ENCODE peak calls at places on chromosomes 13 and 19, in four cellular contexts. N is IMR-90, I is AG10803, Q is breast epithelium. S is an unnamed sample.

GRCh38 chr13:70568571-70568970 is 460.3 kb upstream of the KLHL1 start:
- DNase-seq in N (peak), I (peak), Q (no peak), S (peak)

GRCh38 chr19:46021531-46022041 is 1.3 kb downstream of the PGLYRP1 start:
- DNase-seq in N (no peak), I (no peak), Q (peak), S (no peak)

GRCh38 chr13:97214921-97215320 is 7.2 kb upstream of the MBNL2 start:
- DNase-seq in N (no peak), I (no peak), Q (no peak), S (no peak)

GRCh38 chr19:13764821-13765394 is 586 bp downstream of the MRI1 start:
- DNase-seq in N (no peak), I (no peak), Q (no peak), S (no peak)

GRCh38 chr19:805600-806550 is 8.6 kb downstream of the PTBP1 start:
- DNase-seq in N (no peak), I (no peak), Q (no peak), S (no peak)

GRCh38 chr13:109348514-109349340 is 437.7 kb downstream of the IRS2 start:
- DNase-seq in N (peak), I (peak), Q (no peak), S (peak)

GRCh38 chr13:106961219-106961618 is 393.3 kb upstream of the ARGLU1 start:
- DNase-seq in N (no peak), I (no peak), Q (no peak), S (no peak)

GRCh38 chr13:47897411-47898050 is 103.5 kb downstream of the SUCLA2 start:
- DNase-seq in N (peak), I (peak), Q (peak), S (peak)

GRCh38 chr13:96089749-96090239 is at the start of gene HS6ST3:
- DNase-seq in N (no peak), I (peak), Q (no peak), S (peak)

GRCh38 chr19:16496613-16496983 is 404 bp downstream of the C19orf44 start:
- DNase-seq in N (peak), I (peak), Q (no peak), S (peak)

GRCh38 chr13:89454736-89455135 is 1783.6 kb downstream of the SLITRK5 start:
- DNase-seq in N (no peak), I (no peak), Q (no peak), S (no peak)

GRCh38 chr19:18008814-18009213 is 844 bp downstream of the ARRDC2 start:
- DNase-seq in N (no peak), I (no peak), Q (no peak), S (no peak)

GRCh38 chr13:32107474-32107873 is 75.9 kb downstream of the FRY start:
- DNase-seq in N (no peak), I (no peak), Q (no peak), S (no peak)

GRCh38 chr19:55198651-55199050 is 10.7 kb downstream of the PTPRH start:
- DNase-seq in N (no peak), I (no peak), Q (no peak), S (no peak)

GRCh38 chr13:46571189-46571901 is 18.4 kb downstream of the LRCH1 start:
- DNase-seq in N (peak), I (peak), Q (no peak), S (peak)

GRCh38 chr19:50510700-50511068 is 307 bp downstream of the JOSD2 start:
- DNase-seq in N (no peak), I (no peak), Q (no peak), S (no peak)

GRCh38 chr13:112703935-112704633 is 14.2 kb downstream of the ATP11A start:
- DNase-seq in N (no peak), I (no peak), Q (no peak), S (no peak)

GRCh38 chr13:46605824-46606554 is 53.0 kb downstream of the LRCH1 start:
- DNase-seq in N (no peak), I (no peak), Q (no peak), S (no peak)

GRCh38 chr19:21202865-21203494 is 61.1 kb downstream of the ZNF431 start:
- DNase-seq in N (peak), I (peak), Q (no peak), S (no peak)

GRCh38 chr13:75165543-75166230 is 316.3 kb downstream of the TBC1D4 start:
- DNase-seq in N (no peak), I (no peak), Q (no peak), S (no peak)

GRCh38 chr13:30734434-30734833 is 909 bp upstream of the ALOX5AP start:
- DNase-seq in N (peak), I (peak), Q (no peak), S (peak)

GRCh38 chr13:106261450-106261849 is 274.0 kb downstream of the EFNB2 start:
- DNase-seq in N (no peak), I (no peak), Q (no peak), S (no peak)

GRCh38 chr19:50300814-50301606 is 28.2 kb downstream of the KCNC3 start:
- DNase-seq in N (peak), I (peak), Q (no peak), S (peak)

GRCh38 chr19:55231391-55232283 is 3.1 kb upstream of the TMEM86B start:
- DNase-seq in N (no peak), I (no peak), Q (no peak), S (no peak)

GRCh38 chr13:44969858-44970484 is 19.3 kb downstream of the NUFIP1 start:
- DNase-seq in N (peak), I (peak), Q (no peak), S (peak)

GRCh38 chr13:98142427-98143156 is at the start of gene FARP1:
- DNase-seq in N (peak), I (peak), Q (peak), S (peak)

GRCh38 chr19:6393982-6394412 is 1.0 kb upstream of the GTF2F1 start:
- DNase-seq in N (no peak), I (no peak), Q (no peak), S (no peak)

GRCh38 chr19:30783936-30784335 is 411.8 kb downstream of the ZNF536 start:
- DNase-seq in N (no peak), I (no peak), Q (no peak), S (no peak)

S was measured in astrocyte of the spinal cord.